ENCODE peak calls at places on chromosomes 12 and 14, in nine cellular contexts. L, A, H, X, B, R, Y, U and S are unnamed samples.

GRCh38 chr12:115166698-115167315 is 482.8 kb upstream of the TBX3 start:
- DNase-seq in Y (peak; percentile 55), A (no peak), R (no peak), X (no peak), H (no peak), B (no peak), U (no peak), L (peak; percentile 20), S (peak; percentile 48)

GRCh38 chr14:30585204-30585603 is 26.2 kb downstream of the G2E3 start:
- DNase-seq in B (no peak), R (no peak), X (no peak), A (no peak), L (no peak), H (no peak), Y (no peak), U (no peak), S (no peak)

GRCh38 chr12:47949441-47950341 is 13.7 kb upstream of the TMEM106C start:
- DNase-seq in X (peak; percentile 86), L (peak; percentile 88), R (peak; percentile 67), H (no peak), Y (peak; percentile 77), A (peak; percentile 76), U (peak; percentile 51), B (peak; percentile 59), S (peak; percentile 87)

GRCh38 chr14:61644834-61645233 is 50.5 kb upstream of the HIF1A start:
- DNase-seq in U (no peak), B (peak; percentile 44), Y (no peak), A (no peak), L (no peak), X (no peak), H (no peak), R (no peak), S (no peak)

GRCh38 chr14:76480426-76480825 is 104.5 kb downstream of the ESRRB start:
- DNase-seq in B (no peak), H (no peak), X (no peak), Y (no peak), A (no peak), U (no peak), R (peak; percentile 10), L (no peak), S (no peak)

GRCh38 chr12:54201001-54201794 is 12.4 kb upstream of the SMUG1 start:
- DNase-seq in B (peak; percentile 73), R (no peak), L (peak; percentile 82), X (no peak), A (peak; percentile 59), H (no peak), Y (peak; percentile 79), U (peak; percentile 62), S (peak; percentile 79)

GRCh38 chr14:22664261-22664660 is 20.1 kb upstream of the OR6J1 start:
- DNase-seq in H (no peak), Y (peak; percentile 40), B (no peak), L (peak; percentile 57), A (no peak), R (no peak), X (no peak), U (no peak), S (no peak)

GRCh38 chr12:107328442-107329133 is 235.2 kb upstream of the CRY1 start:
- DNase-seq in X (no peak), L (peak; percentile 49), R (no peak), Y (no peak), A (no peak), B (no peak), U (no peak), H (no peak), S (no peak)

GRCh38 chr12:88753074-88753473 is 172.8 kb upstream of the KITLG start:
- DNase-seq in L (no peak), U (no peak), H (no peak), B (no peak), X (no peak), A (no peak), R (peak; percentile 44), Y (peak; percentile 52), S (peak; percentile 43)

GRCh38 chr14:104359301-104359968 is 220.1 kb upstream of the C14orf180 start:
- DNase-seq in L (no peak), B (no peak), Y (no peak), U (no peak), A (no peak), H (no peak), R (no peak), X (no peak), S (no peak)

GRCh38 chr12:28936221-28936620 is 212.9 kb upstream of the FAR2 start:
- DNase-seq in L (no peak), H (no peak), Y (no peak), R (no peak), A (no peak), U (no peak), X (no peak), B (no peak), S (no peak)

GRCh38 chr14:100807496-100807895 is 18.4 kb upstream of the MEG3 start:
- DNase-seq in A (no peak), L (no peak), H (no peak), X (no peak), U (no peak), B (no peak), Y (no peak), R (no peak), S (no peak)

GRCh38 chr14:32571551-32571950 is 242.5 kb downstream of the AKAP6 start:
- DNase-seq in B (no peak), L (no peak), H (no peak), X (no peak), A (no peak), Y (no peak), U (no peak), R (no peak), S (no peak)

GRCh38 chr14:74963705-74964271 is 8.4 kb upstream of the PGF start:
- DNase-seq in Y (peak; percentile 62), R (peak; percentile 86), X (no peak), L (no peak), B (no peak), A (no peak), U (no peak), H (no peak), S (peak; percentile 41)

GRCh38 chr12:120515496-120515895 is 13.5 kb downstream of the COQ5 start:
- DNase-seq in R (no peak), B (no peak), H (no peak), X (no peak), U (no peak), Y (no peak), A (no peak), L (no peak), S (no peak)

GRCh38 chr12:19954163-19954562 is 414.2 kb upstream of the PDE3A start:
- DNase-seq in R (no peak), H (no peak), Y (no peak), U (no peak), B (no peak), X (no peak), L (no peak), A (no peak), S (no peak)

GRCh38 chr12:2273288-2273687 is 220.5 kb downstream of the CACNA1C start:
- DNase-seq in H (no peak), U (no peak), X (no peak), Y (peak; percentile 62), A (no peak), B (no peak), R (no peak), L (no peak), S (peak; percentile 80)
- TF ChIP-seq CTCF in H (peak; percentile 12), U (no peak), X (no peak), Y (peak; percentile 45), A (no peak), B (no peak), R (no peak), L (no peak), S (peak; percentile 59)

GRCh38 chr12:109864916-109865315 is 15.4 kb downstream of the GLTP start:
- DNase-seq in B (no peak), R (peak; percentile 98), A (peak; percentile 59), U (no peak), Y (no peak), X (peak; percentile 84), L (no peak), H (no peak), S (no peak)
- TF ChIP-seq CTCF in B (no peak), R (no peak), A (no peak), U (no peak), Y (no peak), X (no peak), L (no peak), H (no peak), S (no peak)

GRCh38 chr14:72701232-72701555 is 192.7 kb downstream of the DPF3 start:
- DNase-seq in H (no peak), L (no peak), U (no peak), Y (no peak), X (no peak), B (no peak), R (no peak), A (no peak), S (no peak)
- TF ChIP-seq CTCF in H (no peak), L (no peak), U (no peak), Y (no peak), X (no peak), B (no peak), R (no peak), A (no peak), S (no peak)

DNA sequence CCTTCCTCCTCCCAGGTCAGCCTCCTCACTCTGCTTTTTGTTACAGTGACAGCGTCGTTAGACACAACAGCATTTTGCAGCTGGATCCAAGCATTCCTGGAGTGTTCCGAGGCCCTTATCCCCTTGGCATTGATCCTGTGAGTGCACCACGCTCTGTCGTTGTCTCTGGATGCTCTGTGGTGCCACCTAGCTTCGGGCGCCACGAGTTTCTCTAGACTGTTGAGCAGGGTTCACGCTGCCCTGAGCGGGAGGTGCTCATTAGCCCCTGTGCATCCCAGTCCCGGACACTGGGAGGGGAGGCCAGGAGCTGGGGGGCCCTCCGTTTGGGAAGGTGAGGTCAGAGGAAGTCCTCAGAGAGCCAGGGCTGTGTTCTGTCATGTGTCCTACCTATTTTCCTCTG is 17.3 kb upstream of the DNAH10 start:
- DNase-seq in H (no peak), R (no peak), L (peak; percentile 25), X (no peak), B (no peak), Y (no peak), A (no peak), U (no peak), S (no peak)
- TF ChIP-seq CTCF in H (no peak), R (peak; percentile 7), L (no peak), X (peak; percentile 10), B (no peak), Y (peak; percentile 10), A (no peak), U (no peak), S (no peak)

GRCh38 chr14:78904094-78904493 is 733.9 kb downstream of the NRXN3 start:
- DNase-seq in B (no peak), A (no peak), H (no peak), R (no peak), X (no peak), U (no peak), Y (no peak), L (peak; percentile 10), S (no peak)

GRCh38 chr14:78897443-78897842 is 727.3 kb downstream of the NRXN3 start:
- DNase-seq in X (no peak), B (no peak), A (no peak), R (no peak), Y (no peak), L (no peak), U (no peak), H (no peak), S (no peak)

GRCh38 chr14:78902010-78902623 is 731.9 kb downstream of the NRXN3 start:
- DNase-seq in H (no peak), A (no peak), B (peak; percentile 47), U (no peak), X (no peak), L (peak; percentile 34), Y (peak; percentile 45), R (peak; percentile 26), S (peak; percentile 42)
- TF ChIP-seq CTCF in H (peak; percentile 50), A (no peak), B (peak; percentile 63), U (no peak), X (peak; percentile 81), L (peak; percentile 17), Y (peak; percentile 79), R (peak; percentile 68), S (peak; percentile 59)